ENCODE peak calls at places on chromosomes 6 and 20, in nine cellular contexts. G is activated gamma-delta T cell treated with anti-CD3 and anti-CD28 coated beads, Interleukin-2, amount 50 U/mL, for 16 hours; N is iris pigment epithelial cell; Q is activated CD4-positive, alpha-beta T cell treated with anti-CD3 and anti-CD28 coated beads for 24 hours; Z is HFFc6; S is stimulated activated CD8-positive, alpha-beta memory T cell treated with anti-CD3 and anti-CD28 coated beads, Interleukin-15, amount 100 ng/mL, for 4 hours; B is renal cortical epithelial cell; T is activated T-helper 1 cell treated with anti-CD3 and anti-CD28 coated beads, Interleukin-2, amount 50 U/mL, for 16 hours; E is ovary. O is an unnamed sample.

GRCh38 chr6:156748504-156748903 is 28.7 kb upstream of the ARID1B start:
- DNase-seq in G (no peak), Z (no peak), E (no peak), B (no peak), T (no peak), N (no peak), Q (no peak), S (no peak), O (no peak)

GRCh38 chr6:32110632-32111031 is 1.5 kb upstream of the TNXB start:
- DNase-seq in Q (no peak), N (no peak), B (no peak), S (no peak), G (no peak), Z (no peak), T (no peak), E (no peak), O (no peak)

GRCh38 chr6:45794465-45794864 is 221.2 kb downstream of the CLIC5 start:
- DNase-seq in Q (no peak), E (no peak), T (no peak), Z (no peak), N (no peak), S (no peak), G (no peak), B (no peak), O (no peak)

GRCh38 chr6:161186173-161186769 is 87.6 kb downstream of the AGPAT4 start:
- DNase-seq in S (no peak), Q (no peak), E (no peak), Z (peak), T (no peak), N (peak), B (peak), G (no peak), O (no peak)

GRCh38 chr6:20292905-20293304 is 80.6 kb upstream of the MBOAT1 start:
- DNase-seq in G (no peak), E (no peak), Q (no peak), N (no peak), B (no peak), T (no peak), S (no peak), Z (no peak), O (no peak)

GRCh38 chr20:37956099-37956498 is 53.2 kb downstream of the VSTM2L start:
- DNase-seq in Z (no peak), B (no peak), N (peak), E (no peak), T (no peak), G (no peak), S (no peak), Q (no peak), O (no peak)

GRCh38 chr20:63402178-63402859 is 41.2 kb upstream of the CHRNA4 start:
- DNase-seq in S (no peak), T (no peak), G (no peak), E (no peak), Z (no peak), Q (no peak), B (no peak), N (no peak), O (no peak)

GRCh38 chr20:37538003-37538402 is 10.3 kb upstream of the BLCAP start:
- DNase-seq in G (no peak), S (no peak), Z (peak), Q (no peak), E (no peak), B (peak), N (peak), T (no peak), O (peak)

GRCh38 chr6:36598326-36598725 is 4.2 kb downstream of the SRSF3 start:
- DNase-seq in S (no peak), B (no peak), N (no peak), T (no peak), E (no peak), Q (no peak), Z (no peak), G (no peak), O (peak)

GRCh38 chr6:110083875-110084585 is 95.4 kb downstream of the WASF1 start:
- DNase-seq in B (no peak), E (no peak), S (no peak), Z (no peak), Q (no peak), T (no peak), G (no peak), N (no peak), O (no peak)

GRCh38 chr6:68333444-68333843 is 301.6 kb upstream of the ADGRB3 start:
- DNase-seq in E (no peak), G (no peak), Z (no peak), S (no peak), N (no peak), B (no peak), T (no peak), Q (no peak), O (no peak)

GRCh38 chr20:24894967-24895366 is 54.1 kb upstream of the CST7 start:
- DNase-seq in S (no peak), N (no peak), G (no peak), B (no peak), T (no peak), Q (no peak), E (no peak), Z (no peak), O (no peak)

GRCh38 chr6:134585529-134585873 is 267.6 kb upstream of the SGK1 start:
- DNase-seq in S (no peak), N (no peak), Z (no peak), B (no peak), T (no peak), G (no peak), Q (no peak), E (no peak), O (no peak)